ENCODE peak calls at places on chromosomes 12 and 14, in five cellular contexts. One of them, this sample, is unnamed.

GRCh38 chr12:60535363-60535762 is 939.5 kb downstream of the SLC16A7 start:
- DNase-seq in glomerular endothelial cell: no peak
- DNase-seq in A172: no peak
- DNase-seq in A673: no peak
- DNase-seq in activated T-helper 9 cell treated with anti-CD3 and anti-CD28 coated beads, Interleukin-2, amount 50 U/mL, for 16 hours: no peak
- DNase-seq in this sample: no peak

GRCh38 chr12:77594386-77594785 is 236.3 kb upstream of the NAV3 start:
- DNase-seq in glomerular endothelial cell: no peak
- DNase-seq in A172: no peak
- DNase-seq in A673: no peak
- DNase-seq in activated T-helper 9 cell treated with anti-CD3 and anti-CD28 coated beads, Interleukin-2, amount 50 U/mL, for 16 hours: no peak
- DNase-seq in this sample: no peak

GRCh38 chr14:53963491-53964227 is 7.0 kb upstream of the BMP4 start:
- DNase-seq in glomerular endothelial cell: no peak
- DNase-seq in A172: no peak
- DNase-seq in A673: no peak
- DNase-seq in activated T-helper 9 cell treated with anti-CD3 and anti-CD28 coated beads, Interleukin-2, amount 50 U/mL, for 16 hours: no peak
- DNase-seq in this sample: no peak

GRCh38 chr14:80213602-80214001 is 2.3 kb upstream of the DIO2 start:
- DNase-seq in glomerular endothelial cell: no peak
- DNase-seq in A172: peak
- DNase-seq in A673: peak
- DNase-seq in activated T-helper 9 cell treated with anti-CD3 and anti-CD28 coated beads, Interleukin-2, amount 50 U/mL, for 16 hours: no peak
- DNase-seq in this sample: no peak

GRCh38 chr14:93346926-93347721 is at the start of gene COX8C:
- DNase-seq in glomerular endothelial cell: no peak
- DNase-seq in A172: no peak
- DNase-seq in A673: no peak
- DNase-seq in activated T-helper 9 cell treated with anti-CD3 and anti-CD28 coated beads, Interleukin-2, amount 50 U/mL, for 16 hours: no peak
- DNase-seq in this sample: no peak

GRCh38 chr14:55715889-55716288 is 135.9 kb downstream of the KTN1 start:
- DNase-seq in glomerular endothelial cell: no peak
- DNase-seq in A172: peak
- DNase-seq in A673: peak
- DNase-seq in activated T-helper 9 cell treated with anti-CD3 and anti-CD28 coated beads, Interleukin-2, amount 50 U/mL, for 16 hours: no peak
- DNase-seq in this sample: no peak

GRCh38 chr12:71639341-71639760 is 24.3 kb downstream of the ZFC3H1 start:
- DNase-seq in glomerular endothelial cell: no peak
- DNase-seq in A172: peak
- DNase-seq in A673: no peak
- DNase-seq in activated T-helper 9 cell treated with anti-CD3 and anti-CD28 coated beads, Interleukin-2, amount 50 U/mL, for 16 hours: no peak
- DNase-seq in this sample: no peak

GRCh38 chr12:79883216-79883615 is 51.7 kb downstream of the PPP1R12A start:
- DNase-seq in glomerular endothelial cell: no peak
- DNase-seq in A172: peak
- DNase-seq in A673: no peak
- DNase-seq in activated T-helper 9 cell treated with anti-CD3 and anti-CD28 coated beads, Interleukin-2, amount 50 U/mL, for 16 hours: no peak
- DNase-seq in this sample: no peak

GRCh38 chr12:40946612-40947194 is 241.4 kb upstream of the PDZRN4 start:
- DNase-seq in glomerular endothelial cell: peak
- DNase-seq in A172: peak
- DNase-seq in A673: peak
- DNase-seq in activated T-helper 9 cell treated with anti-CD3 and anti-CD28 coated beads, Interleukin-2, amount 50 U/mL, for 16 hours: no peak
- DNase-seq in this sample: no peak

GRCh38 chr12:46386360-46386867 is 13.8 kb upstream of the SLC38A2 start:
- DNase-seq in glomerular endothelial cell: no peak
- DNase-seq in A172: peak
- DNase-seq in A673: peak
- DNase-seq in activated T-helper 9 cell treated with anti-CD3 and anti-CD28 coated beads, Interleukin-2, amount 50 U/mL, for 16 hours: no peak
- DNase-seq in this sample: no peak

GRCh38 chr12:124254126-124254525 is 40.8 kb upstream of the RFLNA start:
- DNase-seq in glomerular endothelial cell: no peak
- DNase-seq in A172: no peak
- DNase-seq in A673: no peak
- DNase-seq in activated T-helper 9 cell treated with anti-CD3 and anti-CD28 coated beads, Interleukin-2, amount 50 U/mL, for 16 hours: no peak
- DNase-seq in this sample: no peak

GRCh38 chr12:94686834-94687628 is 36.7 kb upstream of the TMCC3 start:
- DNase-seq in glomerular endothelial cell: peak
- DNase-seq in A172: no peak
- DNase-seq in A673: no peak
- DNase-seq in activated T-helper 9 cell treated with anti-CD3 and anti-CD28 coated beads, Interleukin-2, amount 50 U/mL, for 16 hours: no peak
- DNase-seq in this sample: no peak

GRCh38 chr14:79585845-79586244 is 625.5 kb downstream of the DIO2 start:
- DNase-seq in glomerular endothelial cell: no peak
- DNase-seq in A172: peak
- DNase-seq in A673: no peak
- DNase-seq in activated T-helper 9 cell treated with anti-CD3 and anti-CD28 coated beads, Interleukin-2, amount 50 U/mL, for 16 hours: no peak
- DNase-seq in this sample: no peak

GRCh38 chr12:46364777-46365580 is 7.6 kb downstream of the SLC38A2 start:
- DNase-seq in glomerular endothelial cell: no peak
- DNase-seq in A172: peak
- DNase-seq in A673: peak
- DNase-seq in activated T-helper 9 cell treated with anti-CD3 and anti-CD28 coated beads, Interleukin-2, amount 50 U/mL, for 16 hours: no peak
- DNase-seq in this sample: no peak

GRCh38 chr12:70885952-70886351 is 34.6 kb downstream of the PTPRR start:
- DNase-seq in glomerular endothelial cell: no peak
- DNase-seq in A172: no peak
- DNase-seq in A673: no peak
- DNase-seq in activated T-helper 9 cell treated with anti-CD3 and anti-CD28 coated beads, Interleukin-2, amount 50 U/mL, for 16 hours: no peak
- DNase-seq in this sample: no peak

GRCh38 chr14:105228562-105228961 is 19.8 kb upstream of the BTBD6 start:
- DNase-seq in glomerular endothelial cell: no peak
- DNase-seq in A172: no peak
- DNase-seq in A673: no peak
- DNase-seq in activated T-helper 9 cell treated with anti-CD3 and anti-CD28 coated beads, Interleukin-2, amount 50 U/mL, for 16 hours: no peak
- DNase-seq in this sample: no peak

GRCh38 chr12:127987199-127987901 is 279.6 kb upstream of the TMEM132C start:
- DNase-seq in glomerular endothelial cell: no peak
- DNase-seq in A172: peak
- DNase-seq in A673: no peak
- DNase-seq in activated T-helper 9 cell treated with anti-CD3 and anti-CD28 coated beads, Interleukin-2, amount 50 U/mL, for 16 hours: no peak
- DNase-seq in this sample: no peak

GRCh38 chr12:120862664-120863063 is 41.5 kb downstream of the SPPL3 start:
- DNase-seq in glomerular endothelial cell: no peak
- DNase-seq in A172: no peak
- DNase-seq in A673: no peak
- DNase-seq in activated T-helper 9 cell treated with anti-CD3 and anti-CD28 coated beads, Interleukin-2, amount 50 U/mL, for 16 hours: no peak
- DNase-seq in this sample: no peak

GRCh38 chr12:99271071-99271470 is 376.5 kb upstream of the GARIN6 start:
- DNase-seq in glomerular endothelial cell: no peak
- DNase-seq in A172: peak
- DNase-seq in A673: no peak
- DNase-seq in activated T-helper 9 cell treated with anti-CD3 and anti-CD28 coated beads, Interleukin-2, amount 50 U/mL, for 16 hours: no peak
- DNase-seq in this sample: no peak

GRCh38 chr14:33271891-33272290 is 333.2 kb downstream of the NPAS3 start:
- DNase-seq in glomerular endothelial cell: no peak
- DNase-seq in A172: no peak
- DNase-seq in A673: no peak
- DNase-seq in activated T-helper 9 cell treated with anti-CD3 and anti-CD28 coated beads, Interleukin-2, amount 50 U/mL, for 16 hours: no peak
- DNase-seq in this sample: no peak

GRCh38 chr12:46153267-46153872 is 115.5 kb downstream of the SLC38A1 start:
- DNase-seq in glomerular endothelial cell: no peak
- DNase-seq in A172: peak
- DNase-seq in A673: peak
- DNase-seq in activated T-helper 9 cell treated with anti-CD3 and anti-CD28 coated beads, Interleukin-2, amount 50 U/mL, for 16 hours: no peak
- DNase-seq in this sample: no peak

GRCh38 chr12:31578632-31579031 is 12.3 kb downstream of the DENND5B start:
- DNase-seq in glomerular endothelial cell: no peak
- DNase-seq in A172: no peak
- DNase-seq in A673: no peak
- DNase-seq in activated T-helper 9 cell treated with anti-CD3 and anti-CD28 coated beads, Interleukin-2, amount 50 U/mL, for 16 hours: no peak
- DNase-seq in this sample: no peak

GRCh38 chr12:24565300-24565699 is 383.6 kb downstream of the BCAT1 start:
- DNase-seq in glomerular endothelial cell: no peak
- DNase-seq in A172: no peak
- DNase-seq in A673: no peak
- DNase-seq in activated T-helper 9 cell treated with anti-CD3 and anti-CD28 coated beads, Interleukin-2, amount 50 U/mL, for 16 hours: no peak
- DNase-seq in this sample: no peak

GRCh38 chr14:53306926-53307325 is 153.8 kb upstream of the DDHD1 start:
- DNase-seq in glomerular endothelial cell: no peak
- DNase-seq in A172: peak
- DNase-seq in A673: no peak
- DNase-seq in activated T-helper 9 cell treated with anti-CD3 and anti-CD28 coated beads, Interleukin-2, amount 50 U/mL, for 16 hours: no peak
- DNase-seq in this sample: no peak

GRCh38 chr14:93239869-93240677 is 33.0 kb downstream of the UBR7 start:
- DNase-seq in glomerular endothelial cell: no peak
- DNase-seq in A172: peak
- DNase-seq in A673: peak
- DNase-seq in activated T-helper 9 cell treated with anti-CD3 and anti-CD28 coated beads, Interleukin-2, amount 50 U/mL, for 16 hours: no peak
- DNase-seq in this sample: no peak

GRCh38 chr12:116454950-116455447 is 104.2 kb upstream of the MAP1LC3B2 start:
- DNase-seq in glomerular endothelial cell: peak
- DNase-seq in A172: peak
- DNase-seq in A673: no peak
- DNase-seq in activated T-helper 9 cell treated with anti-CD3 and anti-CD28 coated beads, Interleukin-2, amount 50 U/mL, for 16 hours: no peak
- DNase-seq in this sample: no peak

GRCh38 chr14:71698698-71699097 is 233.5 kb upstream of the RGS6 start:
- DNase-seq in glomerular endothelial cell: no peak
- DNase-seq in A172: no peak
- DNase-seq in A673: peak
- DNase-seq in activated T-helper 9 cell treated with anti-CD3 and anti-CD28 coated beads, Interleukin-2, amount 50 U/mL, for 16 hours: no peak
- DNase-seq in this sample: no peak

GRCh38 chr12:55829967-55830600 is 697 bp upstream of the DNAJC14 start:
- DNase-seq in glomerular endothelial cell: no peak
- DNase-seq in A172: no peak
- DNase-seq in A673: no peak
- DNase-seq in activated T-helper 9 cell treated with anti-CD3 and anti-CD28 coated beads, Interleukin-2, amount 50 U/mL, for 16 hours: no peak
- DNase-seq in this sample: peak

GRCh38 chr14:67820428-67820881 is 876 bp downstream of the RAD51B start:
- DNase-seq in glomerular endothelial cell: no peak
- DNase-seq in A172: no peak
- DNase-seq in A673: no peak
- DNase-seq in activated T-helper 9 cell treated with anti-CD3 and anti-CD28 coated beads, Interleukin-2, amount 50 U/mL, for 16 hours: no peak
- DNase-seq in this sample: no peak

GRCh38 chr14:101019974-101020710 is 116.6 kb upstream of the RTL1 start:
- DNase-seq in glomerular endothelial cell: no peak
- DNase-seq in A172: no peak
- DNase-seq in A673: no peak
- DNase-seq in activated T-helper 9 cell treated with anti-CD3 and anti-CD28 coated beads, Interleukin-2, amount 50 U/mL, for 16 hours: no peak
- DNase-seq in this sample: peak

GRCh38 chr12:102300824-102301461 is 103.3 kb upstream of the PMCH start:
- DNase-seq in glomerular endothelial cell: peak
- DNase-seq in A172: peak
- DNase-seq in A673: peak
- DNase-seq in activated T-helper 9 cell treated with anti-CD3 and anti-CD28 coated beads, Interleukin-2, amount 50 U/mL, for 16 hours: no peak
- DNase-seq in this sample: no peak

GRCh38 chr14:60311417-60311816 is 62.4 kb downstream of the PPM1A start:
- DNase-seq in glomerular endothelial cell: no peak
- DNase-seq in A172: peak
- DNase-seq in A673: peak
- DNase-seq in activated T-helper 9 cell treated with anti-CD3 and anti-CD28 coated beads, Interleukin-2, amount 50 U/mL, for 16 hours: no peak
- DNase-seq in this sample: no peak

GRCh38 chr12:88057994-88058718 is 29.0 kb upstream of the C12orf50 start:
- DNase-seq in glomerular endothelial cell: no peak
- DNase-seq in A172: no peak
- DNase-seq in A673: no peak
- DNase-seq in activated T-helper 9 cell treated with anti-CD3 and anti-CD28 coated beads, Interleukin-2, amount 50 U/mL, for 16 hours: no peak
- DNase-seq in this sample: no peak

GRCh38 chr14:86346818-86347384 is 817.0 kb downstream of the FLRT2 start:
- DNase-seq in glomerular endothelial cell: no peak
- DNase-seq in A172: no peak
- DNase-seq in A673: no peak
- DNase-seq in activated T-helper 9 cell treated with anti-CD3 and anti-CD28 coated beads, Interleukin-2, amount 50 U/mL, for 16 hours: no peak
- DNase-seq in this sample: no peak

GRCh38 chr12:119693006-119693405 is 25.1 kb downstream of the PRKAB1 start:
- DNase-seq in glomerular endothelial cell: peak
- DNase-seq in A172: peak
- DNase-seq in A673: peak
- DNase-seq in activated T-helper 9 cell treated with anti-CD3 and anti-CD28 coated beads, Interleukin-2, amount 50 U/mL, for 16 hours: no peak
- DNase-seq in this sample: no peak

GRCh38 chr12:95574799-95575452 is 23.6 kb upstream of the USP44 start:
- DNase-seq in glomerular endothelial cell: peak
- DNase-seq in A172: peak
- DNase-seq in A673: peak
- DNase-seq in activated T-helper 9 cell treated with anti-CD3 and anti-CD28 coated beads, Interleukin-2, amount 50 U/mL, for 16 hours: no peak
- DNase-seq in this sample: no peak

This sample was measured in stimulated activated effector memory CD8-positive, alpha-beta T cell treated with anti-CD3 and anti-CD28 coated beads, Interleukin-12 subunit alpha, Interleukin-12 subunit beta, amount 100 ng/mL, for 72 hours.